ENCODE peak calls at places on chromosomes 5 and 9, in five cellular contexts. I, N, J, D and K are unnamed samples.

GRCh38 chr9:122213589-122214413 is 15.0 kb downstream of the LHX6 start:
- DNase-seq in I (peak; percentile 63), N (peak; percentile 10), J (peak; percentile 22), D (no peak), K (peak; percentile 9)

GRCh38 chr5:73994963-73995362 is 369.0 kb downstream of the ARHGEF28 start:
- DNase-seq in I (no peak), N (no peak), J (no peak), D (no peak), K (no peak)

GRCh38 chr9:134287591-134288518 is 38.4 kb upstream of the RXRA start:
- DNase-seq in I (no peak), N (no peak), J (no peak), D (no peak), K (no peak)

GRCh38 chr5:42992035-42992570 is 48.0 kb downstream of the ANXA2R start:
- DNase-seq in I (peak; percentile 91), N (peak; percentile 70), J (peak; percentile 75), D (peak; percentile 89), K (peak; percentile 61)

GRCh38 chr5:110031402-110032140 is 341.8 kb downstream of the MAN2A1 start:
- DNase-seq in I (no peak), N (no peak), J (peak; percentile 21), D (no peak), K (no peak)

GRCh38 chr9:126695186-126696090 is 81.7 kb downstream of the LMX1B start:
- DNase-seq in I (peak; percentile 50), N (no peak), J (no peak), D (no peak), K (no peak)

GRCh38 chr9:99173570-99174504 is 47.9 kb downstream of the ALG2 start:
- DNase-seq in I (no peak), N (no peak), J (no peak), D (no peak), K (no peak)

GRCh38 chr9:128098017-128098935 is 29.3 kb downstream of the PTGES2 start:
- DNase-seq in I (peak; percentile 95), N (peak; percentile 90), J (peak; percentile 37), D (peak; percentile 98), K (peak; percentile 20)

GRCh38 chr9:111030492-111030891 is 7.8 kb downstream of the LPAR1 start:
- DNase-seq in I (no peak), N (no peak), J (no peak), D (no peak), K (no peak)

GRCh38 chr5:175698401-175699115 is 40.7 kb downstream of the HRH2 start:
- DNase-seq in I (peak; percentile 29), N (no peak), J (no peak), D (no peak), K (no peak)

GRCh38 chr5:140253985-140254384 is 48.9 kb downstream of the PFDN1 start:
- DNase-seq in I (peak; percentile 73), N (peak; percentile 86), J (no peak), D (no peak), K (no peak)

GRCh38 chr9:94511943-94512265 is 43.0 kb upstream of the PCAT7 start:
- DNase-seq in I (no peak), N (no peak), J (no peak), D (no peak), K (no peak)

GRCh38 chr9:87778996-87779395 is 53.1 kb downstream of the CTSL start:
- DNase-seq in I (no peak), N (no peak), J (no peak), D (no peak), K (no peak)

GRCh38 chr9:1469996-1470395 is 419.8 kb downstream of the DMRT2 start:
- DNase-seq in I (no peak), N (no peak), J (no peak), D (no peak), K (no peak)
- H3K9me3 ChIP-seq in I (no peaks in the 10 kb centered on the region), N (no peaks in the 10 kb centered on the region), J (no peaks in the 10 kb centered on the region), D (no peaks in the 10 kb centered on the region), K (no peaks in the 10 kb centered on the region)

GRCh38 chr9:130095872-130096271 is 42.2 kb downstream of the GPR107 start:
- DNase-seq in I (no peak), N (no peak), J (no peak), D (no peak), K (no peak)

GRCh38 chr9:130089141-130089540 is 35.4 kb downstream of the GPR107 start:
- DNase-seq in I (no peak), N (no peak), J (no peak), D (no peak), K (no peak)

GRCh38 chr9:130088056-130088455 is 34.4 kb downstream of the GPR107 start:
- DNase-seq in I (no peak), N (no peak), J (no peak), D (no peak), K (no peak)

GRCh38 chr9:130090915-130091314 is 37.2 kb downstream of the GPR107 start:
- DNase-seq in I (no peak), N (no peak), J (no peak), D (no peak), K (no peak)
- H3K9me3 ChIP-seq in I (no peaks in the 10 kb centered on the region), N (no peaks in the 10 kb centered on the region), J (no peaks in the 10 kb centered on the region), D (no peaks in the 10 kb centered on the region), K (no peaks in the 10 kb centered on the region)

DNA sequence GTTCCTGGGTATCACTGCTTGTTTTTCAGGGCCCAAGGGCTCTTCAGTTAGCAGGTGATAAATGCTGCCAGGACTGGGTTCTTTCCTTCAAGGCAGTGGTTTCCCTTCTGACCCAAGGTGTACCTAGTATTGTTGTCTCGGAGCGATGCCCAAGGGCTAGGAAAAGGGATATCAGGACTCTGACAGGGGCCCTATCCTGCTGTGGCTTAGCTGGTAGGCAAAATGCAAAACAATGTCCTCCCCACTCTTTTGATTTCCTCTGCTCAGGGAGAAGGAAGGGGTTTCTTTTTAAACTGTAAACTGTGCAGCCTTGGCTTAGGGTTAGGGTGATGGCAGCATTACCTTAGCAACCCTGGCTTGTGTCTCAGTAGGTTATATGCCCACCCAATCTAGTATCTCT is 508.8 kb upstream of the CTNND2 start:
- DNase-seq in I (no peak), N (no peak), J (no peak), D (no peak), K (no peak)
- H3K9me3 ChIP-seq in I (no peaks in the 10 kb centered on the region), N (peaks cover 2% of the 10 kb centered on the region), J (no peaks in the 10 kb centered on the region), D (no peaks in the 10 kb centered on the region), K (no peaks in the 10 kb centered on the region)

GRCh38 chr5:3344671-3345070 is 251.0 kb upstream of the IRX1 start:
- DNase-seq in I (no peak), N (no peak), J (no peak), D (no peak), K (no peak)
- H3K9me3 ChIP-seq in I (no peaks in the 10 kb centered on the region), N (peaks cover 33% of the 10 kb centered on the region), J (no peaks in the 10 kb centered on the region), D (no peaks in the 10 kb centered on the region), K (no peaks in the 10 kb centered on the region)

GRCh38 chr5:4359847-4360246 is 764.2 kb downstream of the IRX1 start:
- DNase-seq in I (no peak), N (no peak), J (no peak), D (no peak), K (no peak)
- H3K9me3 ChIP-seq in I (no peaks in the 10 kb centered on the region), N (no peaks in the 10 kb centered on the region), J (no peaks in the 10 kb centered on the region), D (no peaks in the 10 kb centered on the region), K (no peaks in the 10 kb centered on the region)

GRCh38 chr9:40907657-40908624 is 220.5 kb downstream of the FOXD4L6 start:
- DNase-seq in I (no peak), N (no peak), J (no peak), D (no peak), K (no peak)
- H3K9me3 ChIP-seq in I (peaks cover 93% of the 10 kb centered on the region), N (peaks cover 7% of the 10 kb centered on the region), J (peaks cover 23% of the 10 kb centered on the region), D (no peaks in the 10 kb centered on the region), K (peaks cover 43% of the 10 kb centered on the region)

GRCh38 chr5:155434267-155434666 is 420.7 kb downstream of the KIF4B start:
- DNase-seq in I (no peak), N (no peak), J (no peak), D (no peak), K (no peak)
- H3K9me3 ChIP-seq in I (no peaks in the 10 kb centered on the region), N (peaks cover 2% of the 10 kb centered on the region), J (no peaks in the 10 kb centered on the region), D (no peaks in the 10 kb centered on the region), K (no peaks in the 10 kb centered on the region)

GRCh38 chr5:8644377-8644776 is 775.4 kb downstream of the MTRR start:
- DNase-seq in I (no peak), N (no peak), J (no peak), D (no peak), K (no peak)

DNA sequence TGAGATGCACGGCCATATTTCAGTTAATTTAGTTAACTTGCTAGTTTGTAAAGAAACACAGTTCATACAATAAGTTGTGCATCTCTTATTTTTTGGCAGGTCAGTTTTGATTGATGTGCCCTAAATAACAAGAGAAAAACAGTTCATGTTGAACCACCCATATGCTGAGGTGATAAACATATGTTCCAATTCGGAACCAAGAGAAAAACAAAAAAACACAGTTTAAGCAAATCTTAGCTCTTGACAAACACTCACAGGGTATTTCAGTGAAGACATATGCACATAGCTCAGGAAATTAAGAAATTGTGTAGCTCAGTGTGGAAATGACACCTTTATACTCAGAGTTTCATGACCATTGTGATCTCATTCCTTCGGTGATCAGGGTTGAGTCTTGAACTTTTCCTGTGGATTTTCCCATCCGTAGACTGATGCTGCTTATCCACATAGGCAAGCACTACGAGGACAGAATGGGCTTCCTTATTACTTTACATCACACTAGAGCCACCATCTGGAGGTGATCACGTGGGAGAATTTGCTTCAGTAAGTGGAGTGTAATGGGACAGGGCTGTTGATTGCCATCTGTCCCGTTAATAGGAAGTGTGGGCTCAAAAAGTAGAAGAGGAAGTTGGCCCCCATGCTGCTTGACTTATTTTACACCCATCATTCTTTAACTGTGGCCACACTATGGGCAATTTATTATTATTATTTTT is 773.0 kb downstream of the MTRR start:
- DNase-seq in I (no peak), N (no peak), J (no peak), D (no peak), K (no peak)
- H3K9me3 ChIP-seq in I (no peaks in the 10 kb centered on the region), N (no peaks in the 10 kb centered on the region), J (no peaks in the 10 kb centered on the region), D (no peaks in the 10 kb centered on the region), K (no peaks in the 10 kb centered on the region)